ENCODE peak calls at places on chromosomes 16 and 17, in four cellular contexts. Z, D, A and L are unnamed samples.

GRCh38 chr17:82900741-82901140 is 60.9 kb upstream of the ZNF750 start:
- DNase-seq in Z (no peak), D (peak), A (no peak), L (no peak)

GRCh38 chr17:56160395-56160889 is 7.2 kb downstream of the ANKFN1 start:
- DNase-seq in Z (no peak), D (no peak), A (no peak), L (no peak)

GRCh38 chr16:56950881-56951771 is 10.6 kb upstream of the CETP start:
- DNase-seq in Z (no peak), D (no peak), A (peak), L (peak)

GRCh38 chr17:3859895-3860294 is 13.8 kb upstream of the NCBP3 start:
- DNase-seq in Z (no peak), D (no peak), A (no peak), L (no peak)

GRCh38 chr17:49183341-49183740 is 27.0 kb downstream of the GNGT2 start:
- DNase-seq in Z (no peak), D (no peak), A (no peak), L (no peak)

GRCh38 chr16:1961651-1962067 is 2.3 kb downstream of the NDUFB10 start:
- DNase-seq in Z (no peak), D (no peak), A (no peak), L (peak)

GRCh38 chr17:6870841-6871240 is 39.3 kb upstream of the TEKT1 start:
- DNase-seq in Z (no peak), D (no peak), A (no peak), L (no peak)

GRCh38 chr16:89085755-89086154 is 7.9 kb upstream of the ACSF3 start:
- DNase-seq in Z (no peak), D (no peak), A (no peak), L (no peak)

GRCh38 chr16:84844049-84844350 is 24.2 kb downstream of the CRISPLD2 start:
- DNase-seq in Z (no peak), D (no peak), A (no peak), L (no peak)

GRCh38 chr17:37180371-37180770 is 195.4 kb upstream of the C17orf78 start:
- DNase-seq in Z (no peak), D (no peak), A (no peak), L (peak)

GRCh38 chr17:40463122-40463550 is 19.9 kb downstream of the IGFBP4 start:
- DNase-seq in Z (no peak), D (no peak), A (no peak), L (no peak)

GRCh38 chr16:46884513-46885293 is 541 bp downstream of the GPT2 start:
- DNase-seq in Z (no peak), D (no peak), A (no peak), L (no peak)